ENCODE peak calls at places on chromosome 3, in seven cellular contexts. One of them, this sample, is unnamed.

GRCh38 chr3:177358968-177359600 is 161.8 kb upstream of the TBL1XR1 start:
- DNase-seq in aorta: peak
- DNase-seq in frontal cortex: no peak
- DNase-seq in AG04450: no peak
- DNase-seq in activated gamma-delta T cell treated with Interleukin-2 at 50 U/mL for 16 hours: peak
- DNase-seq in C1 segment of cervical spinal cord: no peak
- DNase-seq in T-helper 9 cell: peak
- DNase-seq in this sample: peak

GRCh38 chr3:72678892-72679291 is 169.4 kb downstream of the SHQ1 start:
- DNase-seq in aorta: no peak
- DNase-seq in AG04450: no peak
- DNase-seq in frontal cortex: no peak
- DNase-seq in C1 segment of cervical spinal cord: no peak
- DNase-seq in activated gamma-delta T cell treated with Interleukin-2 at 50 U/mL for 16 hours: no peak
- DNase-seq in T-helper 9 cell: no peak
- DNase-seq in this sample: no peak

GRCh38 chr3:16124636-16125035 is 49.8 kb upstream of the GALNT15 start:
- DNase-seq in AG04450: peak
- DNase-seq in C1 segment of cervical spinal cord: no peak
- DNase-seq in frontal cortex: no peak
- DNase-seq in activated gamma-delta T cell treated with Interleukin-2 at 50 U/mL for 16 hours: no peak
- DNase-seq in aorta: no peak
- DNase-seq in T-helper 9 cell: no peak
- DNase-seq in this sample: no peak

GRCh38 chr3:115693868-115694267 is 70.6 kb downstream of the GAP43 start:
- DNase-seq in T-helper 9 cell: no peak
- DNase-seq in frontal cortex: peak
- DNase-seq in C1 segment of cervical spinal cord: no peak
- DNase-seq in AG04450: no peak
- DNase-seq in aorta: no peak
- DNase-seq in activated gamma-delta T cell treated with Interleukin-2 at 50 U/mL for 16 hours: no peak
- DNase-seq in this sample: no peak

GRCh38 chr3:107660316-107660976 is 137.7 kb downstream of the BBX start:
- DNase-seq in aorta: no peak
- DNase-seq in AG04450: no peak
- DNase-seq in C1 segment of cervical spinal cord: no peak
- DNase-seq in frontal cortex: no peak
- DNase-seq in T-helper 9 cell: no peak
- DNase-seq in activated gamma-delta T cell treated with Interleukin-2 at 50 U/mL for 16 hours: no peak
- DNase-seq in this sample: no peak

GRCh38 chr3:182258538-182259177 is 534.6 kb upstream of the ATP11B start:
- DNase-seq in activated gamma-delta T cell treated with Interleukin-2 at 50 U/mL for 16 hours: no peak
- DNase-seq in frontal cortex: peak
- DNase-seq in C1 segment of cervical spinal cord: no peak
- DNase-seq in aorta: no peak
- DNase-seq in T-helper 9 cell: no peak
- DNase-seq in AG04450: no peak
- DNase-seq in this sample: peak

GRCh38 chr3:73661262-73661661 is 36.5 kb upstream of the PDZRN3 start:
- DNase-seq in aorta: no peak
- DNase-seq in C1 segment of cervical spinal cord: no peak
- DNase-seq in T-helper 9 cell: no peak
- DNase-seq in activated gamma-delta T cell treated with Interleukin-2 at 50 U/mL for 16 hours: no peak
- DNase-seq in AG04450: peak
- DNase-seq in frontal cortex: no peak
- DNase-seq in this sample: no peak

GRCh38 chr3:27360113-27361078 is 8.8 kb downstream of the NEK10 start:
- DNase-seq in activated gamma-delta T cell treated with Interleukin-2 at 50 U/mL for 16 hours: no peak
- DNase-seq in AG04450: no peak
- DNase-seq in frontal cortex: no peak
- DNase-seq in T-helper 9 cell: no peak
- DNase-seq in C1 segment of cervical spinal cord: no peak
- DNase-seq in aorta: no peak
- DNase-seq in this sample: no peak

GRCh38 chr3:187025254-187025655 is 94.9 kb downstream of the ST6GAL1 start:
- DNase-seq in AG04450: no peak
- DNase-seq in C1 segment of cervical spinal cord: no peak
- DNase-seq in frontal cortex: no peak
- DNase-seq in T-helper 9 cell: no peak
- DNase-seq in aorta: no peak
- DNase-seq in activated gamma-delta T cell treated with Interleukin-2 at 50 U/mL for 16 hours: peak
- DNase-seq in this sample: peak

This sample was measured in GM20000.